ENCODE peak calls at places on chromosomes 2 and 18, in ten cellular contexts. L is fibroblast of mammary gland; R is coronary artery; S is GM12864; N is upper lobe of right lung; U is NCI-H1105 treated with DMSO at 0.1 percent for 48 hours; V is midbrain; Z is activated CD4-positive, CD25-positive, alpha-beta regulatory T cell treated with anti-CD3 and anti-CD28 coated beads, Interleukin-2, amount 50 U/mL, for 72 hours; G is H4; A is neural progenitor cell. D is an unnamed sample.

GRCh38 chr18:75208055-75208835 is 694 bp downstream of the PTGR3 start:
- DNase-seq in L (peak; percentile 52), R (no peak), S (no peak), N (peak; percentile 84), U (peak; percentile 40), V (peak; percentile 51), Z (peak; percentile 52), G (peak; percentile 41), A (peak; percentile 65), D (peak; percentile 50)

GRCh38 chr2:153291718-153292117 is 186.8 kb downstream of the RPRM start:
- DNase-seq in L (no peak), R (no peak), S (no peak), N (no peak), U (no peak), V (no peak), Z (no peak), G (no peak), A (no peak), D (no peak)

GRCh38 chr18:73784853-73785252 is 362.8 kb downstream of the FBXO15 start:
- DNase-seq in L (peak; percentile 58), R (no peak), S (no peak), N (no peak), U (no peak), V (no peak), Z (no peak), G (no peak), A (no peak), D (no peak)

GRCh38 chr2:127324635-127325034 is 30.7 kb upstream of the ERCC3 start:
- DNase-seq in L (peak; percentile 69), R (no peak), S (no peak), N (no peak), U (no peak), V (peak; percentile 41), Z (no peak), G (peak; percentile 28), A (peak; percentile 15), D (no peak)

GRCh38 chr2:145789636-145790035 is 1269.7 kb upstream of the ZEB2 start:
- DNase-seq in L (no peak), R (no peak), S (no peak), N (no peak), U (no peak), V (no peak), Z (no peak), G (no peak), A (no peak), D (no peak)

GRCh38 chr18:49959176-49959575 is 145.8 kb upstream of the ACAA2 start:
- DNase-seq in L (no peak), R (no peak), S (no peak), N (no peak), U (no peak), V (no peak), Z (no peak), G (no peak), A (no peak), D (no peak)

GRCh38 chr2:226618875-226619605 is 180.6 kb downstream of the IRS1 start:
- DNase-seq in L (peak; percentile 85), R (no peak), S (no peak), N (no peak), U (no peak), V (no peak), Z (no peak), G (peak; percentile 15), A (no peak), D (no peak)

GRCh38 chr2:72988726-72989273 is 71.5 kb downstream of the EMX1 start:
- DNase-seq in L (no peak), R (peak; percentile 65), S (no peak), N (no peak), U (no peak), V (no peak), Z (no peak), G (no peak), A (no peak), D (peak; percentile 7)

GRCh38 chr2:8132371-8132831 is 549.5 kb upstream of the ID2 start:
- DNase-seq in L (peak; percentile 37), R (no peak), S (no peak), N (no peak), U (peak; percentile 52), V (peak; percentile 25), Z (no peak), G (no peak), A (no peak), D (no peak)